ENCODE peak calls at places on chromosomes 2 and 18, in four cellular contexts. G, W, O and C are unnamed samples.
A peak's percentile ranks its signal among the peaks of the same experiment; 100 is the strongest.

GRCh38 chr2:162581931-162582330 is 238.0 kb downstream of the GCA start:
- DNase-seq in O (no peak), G (no peak), W (no peak), C (no peak)

GRCh38 chr18:24659837-24660720 is 199.6 kb downstream of the HRH4 start:
- DNase-seq in O (no peak), W (no peak), G (no peak), C (peak; percentile 18)

GRCh38 chr2:233400341-233400740 is 46.0 kb downstream of the DGKD start:
- DNase-seq in G (no peak), O (no peak), W (no peak), C (no peak)

GRCh38 chr2:8120979-8121825 is 560.7 kb upstream of the ID2 start:
- DNase-seq in G (no peak), W (no peak), O (no peak), C (peak; percentile 35)

GRCh38 chr2:46353509-46353908 is 56.3 kb downstream of the EPAS1 start:
- DNase-seq in O (no peak), G (no peak), W (no peak), C (no peak)

GRCh38 chr2:96837575-96837974 is 6.2 kb downstream of the ANKRD23 start:
- DNase-seq in G (no peak), W (no peak), O (peak; percentile 67), C (no peak)

GRCh38 chr18:59900222-59901128 is 679 bp downstream of the PMAIP1 start:
- DNase-seq in W (no peak), G (no peak), O (peak; percentile 59), C (peak; percentile 85)

GRCh38 chr2:46175409-46175808 is 121.8 kb upstream of the EPAS1 start:
- DNase-seq in W (no peak), G (no peak), O (no peak), C (peak; percentile 68)

GRCh38 chr2:12722445-12723316 is 5.9 kb downstream of the TRIB2 start:
- DNase-seq in O (no peak), W (no peak), G (no peak), C (no peak)

GRCh38 chr2:31319391-31320175 is 85.6 kb downstream of the EHD3 start:
- DNase-seq in O (no peak), G (peak; percentile 32), W (no peak), C (peak; percentile 85)

GRCh38 chr2:166388488-166389070 is 12.8 kb upstream of the SCN9A start:
- DNase-seq in W (no peak), O (no peak), G (no peak), C (peak; percentile 10)

GRCh38 chr18:77911973-77912372 is 662.3 kb downstream of the GALR1 start:
- DNase-seq in W (no peak), O (no peak), G (no peak), C (no peak)

GRCh38 chr2:174174741-174175140 is 73.6 kb downstream of the OLA1 start:
- DNase-seq in G (no peak), W (no peak), O (no peak), C (no peak)

GRCh38 chr2:235939471-235939870 is 228.7 kb downstream of the GBX2 start:
- DNase-seq in W (no peak), O (no peak), G (no peak), C (peak; percentile 55)

GRCh38 chr18:8942021-8942908 is 160.2 kb upstream of the NDUFV2 start:
- DNase-seq in O (no peak), W (no peak), G (no peak), C (no peak)

GRCh38 chr2:218445602-218446001 is 26.7 kb downstream of the VIL1 start:
- DNase-seq in W (no peak), O (no peak), G (no peak), C (no peak)

GRCh38 chr2:240553956-240554480 is 3.8 kb downstream of the ANKMY1 start:
- DNase-seq in O (no peak), G (no peak), W (no peak), C (no peak)

GRCh38 chr18:52254367-52254766 is 85.6 kb upstream of the DCC start:
- DNase-seq in G (no peak), W (no peak), O (no peak), C (no peak)

GRCh38 chr2:28300489-28300888 is 92.2 kb upstream of the FOSL2 start:
- DNase-seq in O (no peak), G (no peak), W (no peak), C (peak; percentile 93)

GRCh38 chr2:26591619-26592505 is 49.3 kb downstream of the CIB4 start:
- DNase-seq in G (no peak), O (no peak), W (no peak), C (no peak)

GRCh38 chr2:100237770-100238169 is 84.5 kb downstream of the LONRF2 start:
- DNase-seq in W (no peak), G (no peak), O (peak; percentile 33), C (no peak)

GRCh38 chr2:953975-954686 is 3.5 kb downstream of the SNTG2 start:
- DNase-seq in G (no peak), W (no peak), O (no peak), C (peak; percentile 26)

GRCh38 chr2:128325665-128326181 is 7.1 kb upstream of the HS6ST1 start:
- DNase-seq in O (no peak), G (no peak), W (no peak), C (no peak)

GRCh38 chr2:46460991-46461715 is 18.2 kb upstream of the TMEM247 start:
- DNase-seq in O (peak; percentile 83), G (peak; percentile 39), W (peak; percentile 66), C (peak; percentile 65)

DNA sequence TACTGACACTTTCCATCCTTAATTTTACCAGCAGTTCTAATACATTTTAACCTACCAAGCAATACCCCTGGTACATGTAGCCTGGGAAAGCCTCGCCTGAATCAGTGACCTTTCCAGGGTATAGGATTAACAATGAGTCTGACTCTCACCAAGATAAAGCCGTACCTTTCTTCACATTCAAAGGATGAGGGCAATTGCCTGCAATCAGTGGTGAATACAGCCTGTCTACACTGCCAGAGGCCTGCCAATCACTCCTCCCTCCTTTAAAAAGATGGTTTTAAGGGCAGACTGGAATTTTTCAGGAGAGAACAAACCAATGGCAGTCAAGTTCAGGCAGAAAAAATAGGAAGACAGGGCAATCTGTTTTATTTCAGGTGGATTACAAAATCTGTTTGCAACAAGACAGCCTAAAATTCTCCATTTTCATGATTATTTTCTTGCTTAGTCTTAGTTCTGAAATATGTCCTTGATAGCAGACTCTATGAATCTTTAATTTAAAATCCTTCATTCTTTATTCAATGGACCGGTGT is 4.8 kb downstream of the EPHA4 start:
- DNase-seq in W (no peak), O (no peak), G (no peak), C (no peak)
- TF ChIP-seq ELK1 in W (no peak), O (no peak), G (no peak), C (no peak)

DNA sequence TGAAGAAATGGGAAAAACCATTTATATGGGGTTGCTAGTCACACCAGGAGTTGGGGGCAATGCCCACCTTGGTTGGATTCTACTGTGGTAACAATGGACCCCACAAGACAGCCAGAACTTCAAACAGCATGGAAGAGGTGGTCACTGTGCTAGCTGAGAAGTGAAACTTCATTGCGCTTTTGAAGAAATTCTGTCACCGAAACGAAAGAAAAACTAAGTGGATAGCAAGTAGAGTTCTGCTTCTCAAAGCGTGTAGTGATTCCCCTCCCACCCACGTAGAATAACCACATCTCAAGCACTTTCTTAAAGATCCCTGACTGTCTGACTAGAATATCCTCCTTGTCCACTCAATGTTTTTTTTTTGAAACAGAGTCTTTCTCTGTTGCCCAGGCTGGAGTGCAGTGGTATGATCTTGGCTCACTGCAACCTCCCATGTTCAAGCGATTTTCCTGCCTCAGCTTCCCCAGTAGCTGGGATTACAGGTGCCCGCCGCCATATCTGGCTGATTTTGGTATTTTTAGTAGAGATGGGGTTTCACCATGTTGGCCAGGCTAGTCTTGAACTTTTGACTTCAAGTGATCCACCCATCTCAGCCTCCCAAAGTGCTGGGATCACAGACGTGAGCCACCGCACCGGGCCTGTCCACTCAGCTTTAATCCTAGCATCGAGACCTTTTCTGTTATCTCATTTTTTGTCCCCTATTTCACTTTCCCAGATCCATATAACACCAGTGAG is 30.1 kb upstream of the CCL20 start:
- DNase-seq in W (no peak), O (no peak), G (peak; percentile 81), C (no peak)
- TF ChIP-seq ELK1 in W (no peak), O (no peak), G (no peak), C (no peak)

GRCh38 chr2:176079851-176080539 is 3.8 kb downstream of the EVX2 start:
- DNase-seq in O (peak; percentile 84), W (peak; percentile 82), G (no peak), C (peak; percentile 30)
- TF ChIP-seq ELK1 in O (no peak), W (no peak), G (no peak), C (no peak)

GRCh38 chr2:191857406-191857805 is 10.5 kb upstream of the CAVIN2 start:
- DNase-seq in W (no peak), G (no peak), O (no peak), C (peak; percentile 90)

GRCh38 chr2:191855382-191855781 is 8.5 kb upstream of the CAVIN2 start:
- DNase-seq in O (no peak), W (no peak), G (no peak), C (no peak)

GRCh38 chr2:191853843-191854242 is 7.0 kb upstream of the CAVIN2 start:
- DNase-seq in O (no peak), W (no peak), G (no peak), C (no peak)

GRCh38 chr2:191856111-191856876 is 9.4 kb upstream of the CAVIN2 start:
- DNase-seq in G (no peak), W (no peak), O (no peak), C (no peak)

GRCh38 chr2:191854385-191855372 is 7.8 kb upstream of the CAVIN2 start:
- DNase-seq in G (no peak), W (no peak), O (no peak), C (no peak)
- TF ChIP-seq ELK1 in G (no peak), W (no peak), O (no peak), C (no peak)

GRCh38 chr18:36406805-36407204 is 109.3 kb downstream of the FHOD3 start:
- DNase-seq in W (no peak), G (no peak), O (no peak), C (no peak)
- TF ChIP-seq ELK1 in W (no peak), G (no peak), O (no peak), C (no peak)